ENCODE peak calls at places on chromosomes 2 and 18, in ten cellular contexts. B is sigmoid colon, H is astrocyte, Z is transverse colon, Y is tibial nerve, U is cardiac muscle cell, P is MM.1S, R is hepatocyte, V is lung, T is A549. E is an unnamed sample.
A peak's percentile ranks its signal among the peaks of the same experiment; 100 is the strongest.

GRCh38 chr2:228359473-228359872 is 178.0 kb upstream of the SPHKAP start:
- DNase-seq in B (no peak), H (no peak), Z (no peak), Y (no peak), U (no peak), P (no peak), R (no peak), V (no peak), T (no peak), E (no peak)

GRCh38 chr2:229129738-229130371 is 141.2 kb downstream of the PID1 start:
- DNase-seq in B (no peak), H (peak; percentile 58), Z (peak; percentile 74), Y (no peak), U (peak; percentile 40), P (no peak), R (peak; percentile 67), V (peak; percentile 31), T (no peak), E (no peak)

GRCh38 chr2:122575076-122575475 is 819.6 kb downstream of the TSN start:
- DNase-seq in B (no peak), H (no peak), Z (no peak), Y (no peak), U (no peak), P (no peak), R (no peak), V (no peak), T (no peak), E (no peak)

GRCh38 chr2:94774851-94775250 is 96.4 kb upstream of the TEKT4 start:
- DNase-seq in B (no peak), H (no peak), Z (no peak), Y (no peak), U (no peak), P (no peak), R (no peak), V (no peak), T (no peak), E (no peak)

GRCh38 chr18:42086288-42086687 is 131.3 kb downstream of the PIK3C3 start:
- DNase-seq in B (no peak), H (peak; percentile 75), Z (no peak), Y (no peak), U (no peak), P (no peak), R (no peak), V (no peak), T (no peak), E (no peak)

GRCh38 chr18:45255142-45255890 is 360.0 kb upstream of the SLC14A2 start:
- DNase-seq in B (peak; percentile 78), H (peak; percentile 96), Z (peak; percentile 13), Y (peak; percentile 31), U (no peak), P (no peak), R (peak; percentile 52), V (no peak), T (no peak), E (no peak)

GRCh38 chr2:113886479-113887383 is 3.2 kb upstream of the ACTR3 start:
- DNase-seq in B (no peak), H (peak; percentile 91), Z (peak; percentile 72), Y (peak; percentile 27), U (no peak), P (peak; percentile 91), R (no peak), V (peak; percentile 45), T (no peak), E (no peak)

GRCh38 chr2:165428996-165429395 is 40.5 kb upstream of the CSRNP3 start:
- DNase-seq in B (no peak), H (peak; percentile 62), Z (no peak), Y (no peak), U (no peak), P (no peak), R (no peak), V (no peak), T (no peak), E (no peak)

GRCh38 chr18:2547477-2548087 is 23.7 kb downstream of the METTL4 start:
- DNase-seq in B (no peak), H (no peak), Z (no peak), Y (peak; percentile 14), U (peak; percentile 63), P (peak; percentile 56), R (peak; percentile 78), V (no peak), T (no peak), E (no peak)

GRCh38 chr2:191488135-191488534 is 189.8 kb upstream of the NABP1 start:
- DNase-seq in B (no peak), H (peak; percentile 20), Z (peak; percentile 59), Y (no peak), U (no peak), P (no peak), R (no peak), V (no peak), T (no peak), E (peak; percentile 23)

GRCh38 chr18:8003878-8004675 is 437.0 kb downstream of the PTPRM start:
- DNase-seq in B (no peak), H (peak; percentile 67), Z (no peak), Y (no peak), U (peak; percentile 34), P (no peak), R (no peak), V (peak; percentile 36), T (no peak), E (no peak)

GRCh38 chr2:136423516-136423996 is 305.6 kb upstream of the CXCR4 start:
- DNase-seq in B (peak; percentile 73), H (peak; percentile 22), Z (peak; percentile 70), Y (peak; percentile 48), U (peak; percentile 86), P (peak; percentile 88), R (peak; percentile 90), V (peak; percentile 61), T (peak; percentile 43), E (peak; percentile 84)

GRCh38 chr2:172693037-172693436 is 42.6 kb upstream of the RAPGEF4 start:
- DNase-seq in B (peak; percentile 81), H (peak; percentile 96), Z (peak; percentile 83), Y (no peak), U (no peak), P (no peak), R (peak; percentile 86), V (no peak), T (peak; percentile 78), E (no peak)

GRCh38 chr2:216665717-216666116 is 29.6 kb downstream of the IGFBP5 start:
- DNase-seq in B (no peak), H (no peak), Z (no peak), Y (no peak), U (peak; percentile 82), P (no peak), R (peak; percentile 84), V (no peak), T (no peak), E (peak; percentile 49)

GRCh38 chr2:233690444-233690843 is 2.2 kb upstream of the UGT1A6 start:
- DNase-seq in B (no peak), H (no peak), Z (no peak), Y (no peak), U (no peak), P (no peak), R (no peak), V (no peak), T (no peak), E (no peak)

GRCh38 chr2:99974275-99974674 is 168.1 kb downstream of the AFF3 start:
- DNase-seq in B (no peak), H (peak; percentile 78), Z (no peak), Y (no peak), U (no peak), P (no peak), R (peak; percentile 46), V (no peak), T (no peak), E (no peak)

GRCh38 chr18:33472554-33472953 is 32.0 kb upstream of the CCDC178 start:
- DNase-seq in B (no peak), H (no peak), Z (no peak), Y (no peak), U (no peak), P (no peak), R (no peak), V (no peak), T (no peak), E (no peak)

GRCh38 chr2:177072069-177072468 is 140.5 kb upstream of the HNRNPA3 start:
- DNase-seq in B (no peak), H (no peak), Z (no peak), Y (no peak), U (no peak), P (no peak), R (peak; percentile 16), V (no peak), T (no peak), E (no peak)

GRCh38 chr2:205563646-205564045 is 118.7 kb upstream of the NRP2 start:
- DNase-seq in B (no peak), H (no peak), Z (peak; percentile 42), Y (peak; percentile 18), U (peak; percentile 23), P (no peak), R (no peak), V (no peak), T (peak; percentile 13), E (peak; percentile 52)

GRCh38 chr2:62724886-62725711 is 19.6 kb downstream of the EHBP1 start:
- DNase-seq in B (peak; percentile 63), H (no peak), Z (peak; percentile 26), Y (no peak), U (peak; percentile 18), P (peak; percentile 26), R (no peak), V (no peak), T (peak; percentile 46), E (peak; percentile 63)
- TF ChIP-seq CTCF in B (no peak), H (no peak), Z (peak; percentile 22), Y (no peak), U (peak; percentile 15), P (peak; percentile 47), R (no peak), V (no peak), T (peak; percentile 67), E (peak; percentile 50)

GRCh38 chr2:163737563-163737962 is 1.8 kb upstream of the FIGN start:
- DNase-seq in B (no peak), H (no peak), Z (no peak), Y (no peak), U (no peak), P (no peak), R (no peak), V (no peak), T (no peak), E (no peak)
- H3K4me3 ChIP-seq in B (no peak overlapping the region), H (no peak overlapping the region), Z (no peak overlapping the region), Y (no peak overlapping the region), U (peak overlapping the region; percentile 98), P (no peak overlapping the region), R (no peak overlapping the region), V (no peak overlapping the region), T (no peak overlapping the region), E (no peak overlapping the region)

DNA sequence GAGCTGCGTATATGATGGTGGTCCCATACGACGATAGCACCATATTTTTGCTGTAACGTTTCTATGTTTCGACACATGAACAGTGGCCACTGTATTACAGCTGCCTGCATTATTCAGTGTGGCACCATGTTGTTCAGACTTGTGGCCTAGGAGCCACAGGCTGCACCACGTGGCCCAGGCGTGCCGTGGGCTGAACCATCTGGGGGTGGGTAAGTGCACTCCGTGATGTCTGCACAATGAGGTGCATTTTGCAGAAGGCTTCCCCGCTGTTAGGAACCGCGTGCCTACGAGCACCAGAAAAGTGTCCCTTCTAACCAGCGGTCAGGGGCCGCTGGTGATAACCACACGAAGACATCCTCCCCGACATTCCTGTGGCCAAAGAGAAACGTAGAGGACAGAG is 433.7 kb upstream of the MYT1L start:
- DNase-seq in B (no peak), H (no peak), Z (no peak), Y (no peak), U (no peak), P (no peak), R (no peak), V (no peak), T (no peak), E (no peak)
- H3K9me3 ChIP-seq in B (no peaks in the 10 kb centered on the region), H (peaks cover 19% of the 10 kb centered on the region), Z (peaks cover 5% of the 10 kb centered on the region), Y (peaks cover 16% of the 10 kb centered on the region), U (no peaks in the 10 kb centered on the region), P (no peaks in the 10 kb centered on the region), R (no peaks in the 10 kb centered on the region), V (peaks cover 6% of the 10 kb centered on the region), T (no peaks in the 10 kb centered on the region), E (no peaks in the 10 kb centered on the region)

GRCh38 chr2:83967854-83968253 is 491.2 kb downstream of the SUCLG1 start:
- DNase-seq in B (no peak), H (no peak), Z (no peak), Y (no peak), U (no peak), P (no peak), R (no peak), V (no peak), T (no peak), E (no peak)
- TF ChIP-seq CTCF in B (no peak), H (no peak), Z (no peak), Y (no peak), U (no peak), P (no peak), R (no peak), V (no peak), T (no peak), E (no peak)

E was measured in Caco-2.